ENCODE peak calls at places on chromosomes 16 and 17, in eight cellular contexts. Y is GM04503, D is H9, M is cerebellar nuclear complex, O is kidney glomerular epithelial cell, F is mesothelial cell of epicardium, H is RWPE1, Q is cardiac fibroblast. P is an unnamed sample.

GRCh38 chr16:57318240-57318970 is 33.9 kb upstream of the PLLP start:
- DNase-seq in Y (no peak), D (peak), M (no peak), O (no peak), F (no peak), H (no peak), Q (no peak), P (no peak)

GRCh38 chr16:4271176-4272113 is 1.4 kb downstream of the TFAP4 start:
- DNase-seq in Y (no peak), D (peak), M (peak), O (peak), F (peak), H (peak), Q (peak), P (peak)

GRCh38 chr17:45225051-45225700 is 3.5 kb downstream of the FMNL1 start:
- DNase-seq in Y (no peak), D (peak), M (no peak), O (no peak), F (no peak), H (no peak), Q (no peak), P (no peak)

GRCh38 chr16:84507011-84507982 is 2.8 kb upstream of the MEAK7 start:
- DNase-seq in Y (no peak), D (no peak), M (no peak), O (no peak), F (no peak), H (no peak), Q (no peak), P (no peak)

GRCh38 chr17:66834426-66834918 is 445 bp upstream of the CACNG5 start:
- DNase-seq in Y (no peak), D (no peak), M (no peak), O (no peak), F (no peak), H (no peak), Q (no peak), P (no peak)

GRCh38 chr16:54936979-54937672 is 6.5 kb downstream of the IRX5 start:
- DNase-seq in Y (peak), D (peak), M (no peak), O (no peak), F (peak), H (no peak), Q (peak), P (no peak)

GRCh38 chr16:66740533-66740932 is 10.9 kb downstream of the DYNC1LI2 start:
- DNase-seq in Y (no peak), D (no peak), M (no peak), O (no peak), F (no peak), H (no peak), Q (peak), P (no peak)

GRCh38 chr17:28612936-28613872 is 781 bp downstream of the RSKR start:
- DNase-seq in Y (no peak), D (peak), M (no peak), O (peak), F (no peak), H (no peak), Q (peak), P (peak)

P was measured in NCI-H345.